ENCODE peak calls at places on chromosomes 4 and X, in seven cellular contexts. N is astrocyte; C is right atrium auricular region; S is naive thymus-derived CD4-positive, alpha-beta T cell; E is breast epithelium; D is lower lobe of right lung; K is mammary epithelial cell. U is an unnamed sample. For H3K4me1, the result is how much of the 10 kb centered on the place peaks cover.

GRCh38 chrX:148878371-148878770 is 378.0 kb downstream of the AFF2 start:
- DNase-seq in N (peak), C (no peak), S (no peak), E (no peak), D (no peak), K (peak), U (no peak)

GRCh38 chr4:83115000-83115399 is 471 bp upstream of the PLAC8 start:
- DNase-seq in N (peak), C (no peak), S (no peak), E (no peak), D (no peak), K (peak), U (no peak)

GRCh38 chr4:2961411-2962098 is 1.7 kb downstream of the NOP14 start:
- DNase-seq in N (no peak), C (no peak), S (peak), E (no peak), D (no peak), K (no peak), U (no peak)

GRCh38 chr4:112410364-112410763 is 105.6 kb downstream of the NEUROG2 start:
- DNase-seq in N (no peak), C (no peak), S (no peak), E (no peak), D (no peak), K (peak), U (no peak)

GRCh38 chr4:177737387-177737965 is 295.2 kb upstream of the AGA start:
- DNase-seq in N (peak), C (no peak), S (no peak), E (no peak), D (no peak), K (peak), U (no peak)

GRCh38 chr4:20354120-20354519 is 102.4 kb downstream of the SLIT2 start:
- DNase-seq in N (no peak), C (no peak), S (no peak), E (no peak), D (no peak), K (no peak), U (no peak)

GRCh38 chr4:829761-830655 is 4.1 kb upstream of the CPLX1 start:
- DNase-seq in N (no peak), C (no peak), S (no peak), E (no peak), D (peak), K (no peak), U (no peak)

GRCh38 chr4:21638171-21638715 is 310.3 kb downstream of the KCNIP4 start:
- DNase-seq in N (no peak), C (no peak), S (no peak), E (no peak), D (no peak), K (no peak), U (no peak)

GRCh38 chr4:60934896-60935295 is 265.2 kb upstream of the ADGRL3 start:
- DNase-seq in N (no peak), C (no peak), S (no peak), E (no peak), D (no peak), K (no peak), U (no peak)

GRCh38 chr4:153748378-153748777 is 11.4 kb downstream of the RNF175 start:
- DNase-seq in N (peak), C (peak), S (no peak), E (no peak), D (no peak), K (peak), U (peak)

GRCh38 chr4:33302298-33302697 is 2582.1 kb downstream of the PCDH7 start:
- DNase-seq in N (peak), C (no peak), S (no peak), E (no peak), D (no peak), K (no peak), U (no peak)

GRCh38 chr4:76856183-76856969 is 41.6 kb downstream of the SOWAHB start:
- DNase-seq in N (peak), C (no peak), S (no peak), E (no peak), D (no peak), K (no peak), U (no peak)

GRCh38 chr4:182255421-182256190 is 12.4 kb downstream of the TENM3 start:
- DNase-seq in N (no peak), C (no peak), S (no peak), E (no peak), D (no peak), K (no peak), U (no peak)

GRCh38 chr4:182261651-182262223 is 18.5 kb downstream of the TENM3 start:
- DNase-seq in N (no peak), C (no peak), S (no peak), E (no peak), D (no peak), K (peak), U (no peak)

GRCh38 chr4:182258441-182259031 is 15.3 kb downstream of the TENM3 start:
- DNase-seq in N (no peak), C (no peak), S (no peak), E (no peak), D (no peak), K (no peak), U (no peak)

GRCh38 chr4:182254381-182254780 is 11.2 kb downstream of the TENM3 start:
- DNase-seq in N (no peak), C (no peak), S (no peak), E (no peak), D (no peak), K (no peak), U (no peak)

DNA sequence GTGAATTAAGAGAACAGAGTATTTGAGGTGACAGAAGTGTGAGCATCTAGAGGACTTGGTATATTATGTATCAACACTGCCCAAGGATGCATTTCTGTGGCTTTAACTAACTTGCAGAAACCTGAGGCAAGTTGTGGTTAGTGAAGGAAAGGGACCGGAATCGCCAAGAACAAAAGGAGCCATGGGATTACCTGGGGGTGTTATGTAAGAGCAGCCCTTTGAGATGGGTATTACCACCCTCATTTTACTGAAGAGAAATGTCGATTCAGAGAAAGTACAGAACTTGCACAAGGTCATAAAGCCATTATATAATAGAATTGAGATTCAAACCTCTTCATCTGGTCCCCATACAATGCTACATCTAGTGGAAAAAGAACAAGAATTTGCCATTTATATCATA is 14.3 kb downstream of the TENM3 start:
- DNase-seq in N (no peak), C (no peak), S (no peak), E (no peak), D (no peak), K (no peak), U (no peak)
- H3K27ac ChIP-seq in N (no peak), C (no peak), S (no peak), E (no peak), D (no peak), K (no peak), U (no peak)

DNA sequence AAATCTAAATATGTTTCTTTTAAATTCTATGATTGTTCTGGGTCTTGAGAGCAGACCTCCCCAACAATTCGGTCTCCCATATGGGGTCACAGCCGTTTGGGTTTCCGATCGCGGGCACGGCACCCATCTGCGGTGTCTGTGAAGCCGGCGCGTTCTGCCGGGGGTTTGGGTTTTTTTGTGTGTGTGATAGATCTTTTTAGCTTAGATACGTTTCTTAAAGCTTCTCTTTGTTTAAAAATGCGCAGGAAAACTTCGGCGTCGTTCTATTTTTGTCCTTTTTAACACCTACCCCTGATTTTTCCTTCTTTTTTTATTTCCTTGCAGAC is 34.2 kb downstream of the TBC1D14 start:
- DNase-seq in N (no peak), C (no peak), S (no peak), E (no peak), D (no peak), K (no peak), U (no peak)
- H3K4me1 ChIP-seq in N (under half), C (under half), S (under half), E (under half), D (under half), K (under half), U (under half)

GRCh38 chr4:128573781-128574508 is 235.6 kb upstream of the JADE1 start:
- DNase-seq in N (peak), C (no peak), S (no peak), E (no peak), D (no peak), K (no peak), U (no peak)
- H3K27ac ChIP-seq in N (peak), C (peak), S (no peak), E (no peak), D (peak), K (no peak), U (no peak)

GRCh38 chr4:107682306-107682705 is 37.7 kb downstream of the PAPSS1 start:
- DNase-seq in N (no peak), C (no peak), S (no peak), E (no peak), D (no peak), K (no peak), U (no peak)
- H3K4me1 ChIP-seq in N (under half), C (under half), S (under half), E (under half), D (under half), K (under half), U (under half)

GRCh38 chr4:138311771-138312535 is 69.8 kb upstream of the SLC7A11 start:
- DNase-seq in N (peak), C (no peak), S (no peak), E (no peak), D (no peak), K (no peak), U (no peak)

GRCh38 chr4:138308421-138308820 is 66.3 kb upstream of the SLC7A11 start:
- DNase-seq in N (peak), C (no peak), S (no peak), E (no peak), D (no peak), K (peak), U (no peak)

GRCh38 chr4:138310498-138310897 is 68.3 kb upstream of the SLC7A11 start:
- DNase-seq in N (peak), C (no peak), S (no peak), E (no peak), D (no peak), K (peak), U (no peak)

GRCh38 chr4:138310991-138311390 is 68.8 kb upstream of the SLC7A11 start:
- DNase-seq in N (peak), C (no peak), S (no peak), E (no peak), D (no peak), K (peak), U (no peak)

GRCh38 chr4:138312536-138312911 is 70.4 kb upstream of the SLC7A11 start:
- DNase-seq in N (no peak), C (no peak), S (no peak), E (no peak), D (no peak), K (no peak), U (no peak)
- H3K27ac ChIP-seq in N (no peak), C (no peak), S (no peak), E (no peak), D (no peak), K (no peak), U (no peak)

DNA sequence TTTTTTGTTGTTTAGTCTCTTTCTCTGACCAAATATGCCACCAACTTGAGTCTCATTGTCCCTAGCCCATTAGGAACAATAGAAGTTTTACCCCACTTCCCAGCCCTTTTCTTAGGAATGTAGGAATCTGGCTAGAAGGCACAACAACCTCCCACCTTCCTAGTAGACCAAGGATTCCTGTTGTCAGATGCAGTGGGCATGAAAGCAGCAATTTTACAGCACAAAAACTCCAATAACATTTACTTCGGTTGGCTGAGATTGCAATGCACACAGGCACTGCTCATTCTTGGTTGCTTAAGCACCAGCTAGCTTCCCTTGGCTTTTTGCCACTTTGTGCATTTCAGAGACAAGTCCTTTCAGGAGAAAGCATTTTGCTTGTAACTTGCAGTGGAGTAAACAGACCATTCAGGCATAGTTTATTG is 312.8 kb downstream of the TENM3 start:
- DNase-seq in N (peak), C (no peak), S (no peak), E (no peak), D (no peak), K (peak), U (no peak)
- H3K4me1 ChIP-seq in N (under half), C (under half), S (under half), E (under half), D (under half), K (under half), U (under half)

GRCh38 chr4:70754470-70754869 is 32.7 kb downstream of the RUFY3 start:
- DNase-seq in N (no peak), C (no peak), S (no peak), E (no peak), D (no peak), K (no peak), U (no peak)
- H3K27ac ChIP-seq in N (no peak), C (no peak), S (no peak), E (no peak), D (no peak), K (no peak), U (no peak)

GRCh38 chr4:94458682-94459081 is 6.9 kb downstream of the PDLIM5 start:
- DNase-seq in N (no peak), C (no peak), S (no peak), E (no peak), D (no peak), K (no peak), U (no peak)

GRCh38 chr4:94461506-94461905 is 9.8 kb downstream of the PDLIM5 start:
- DNase-seq in N (no peak), C (no peak), S (no peak), E (no peak), D (no peak), K (no peak), U (no peak)

GRCh38 chr4:94457692-94458106 is 6.0 kb downstream of the PDLIM5 start:
- DNase-seq in N (no peak), C (no peak), S (no peak), E (no peak), D (no peak), K (no peak), U (no peak)

GRCh38 chr4:94462572-94462971 is 10.8 kb downstream of the PDLIM5 start:
- DNase-seq in N (no peak), C (no peak), S (no peak), E (no peak), D (no peak), K (no peak), U (no peak)

DNA sequence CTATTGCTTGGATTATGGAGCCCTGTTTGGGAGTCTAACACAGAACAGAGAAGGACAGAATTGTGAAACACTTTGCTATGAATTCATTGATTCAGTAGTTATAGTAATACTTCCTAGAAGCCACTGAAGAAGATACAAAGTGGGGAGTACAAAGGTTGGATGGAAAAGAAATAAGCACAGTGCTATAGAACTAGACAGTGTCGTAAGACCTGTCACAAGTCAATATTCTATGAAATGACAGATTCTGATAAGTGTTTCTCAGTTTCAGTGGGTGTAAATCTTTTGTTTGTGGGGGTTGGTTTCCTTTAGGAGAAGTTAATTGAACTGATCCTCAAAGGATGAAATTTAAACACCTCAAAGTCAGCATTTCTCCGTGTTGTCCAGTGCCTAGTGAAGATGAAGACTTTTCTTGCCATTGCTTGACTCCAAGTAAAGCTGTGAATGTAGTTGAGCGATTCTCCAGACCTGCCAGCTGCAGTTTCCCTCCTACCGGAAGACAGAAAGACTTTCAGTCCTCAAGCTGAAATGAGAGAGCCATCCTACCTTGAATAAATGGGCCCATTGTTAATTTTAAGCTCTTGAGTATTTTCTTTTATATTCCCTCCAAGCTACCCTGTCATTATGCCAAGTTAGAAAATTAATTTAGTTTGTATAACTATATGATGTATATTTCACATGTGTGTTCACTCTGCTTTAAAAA is 7.9 kb downstream of the PDLIM5 start:
- DNase-seq in N (no peak), C (no peak), S (no peak), E (no peak), D (no peak), K (peak), U (no peak)
- H3K4me1 ChIP-seq in N (under half), C (under half), S (under half), E (under half), D (under half), K (under half), U (half or more)